ENCODE peak calls at places on chromosomes 5 and 9, in four cellular contexts. F, N, O and Z are unnamed samples.
A peak's percentile ranks its signal among the peaks of the same experiment; 100 is the strongest.

GRCh38 chr5:114238771-114239313 is 123.0 kb upstream of the KCNN2 start:
- DNase-seq in N (no peak), O (no peak), F (no peak), Z (no peak)

GRCh38 chr5:170468633-170469032 is 35.2 kb upstream of the KCNIP1 start:
- DNase-seq in F (no peak), N (no peak), O (no peak), Z (no peak)

GRCh38 chr9:121725008-121725795 is 73.8 kb downstream of the DAB2IP start:
- DNase-seq in F (peak; percentile 98), N (no peak), O (peak; percentile 99), Z (peak; percentile 28)

GRCh38 chr5:82396396-82396795 is 118.2 kb upstream of the RPS23 start:
- DNase-seq in O (no peak), N (no peak), F (peak; percentile 31), Z (no peak)

GRCh38 chr5:112183103-112183634 is 235.9 kb downstream of the EPB41L4A start:
- DNase-seq in F (peak; percentile 42), N (no peak), O (no peak), Z (peak; percentile 19)

GRCh38 chr5:157290156-157290980 is 24.4 kb downstream of the CYFIP2 start:
- DNase-seq in N (no peak), F (no peak), O (no peak), Z (no peak)

GRCh38 chr5:153641183-153641688 is 150.8 kb downstream of the GRIA1 start:
- DNase-seq in N (no peak), O (peak; percentile 13), F (no peak), Z (no peak)

GRCh38 chr9:87615547-87616148 is 110.3 kb upstream of the CTSL start:
- DNase-seq in N (no peak), O (no peak), F (no peak), Z (no peak)

GRCh38 chr9:127161081-127161621 is 38.7 kb upstream of the ANGPTL2 start:
- DNase-seq in N (no peak), F (no peak), O (no peak), Z (no peak)

GRCh38 chr9:110531776-110532175 is 47.8 kb downstream of the SVEP1 start:
- DNase-seq in O (no peak), F (no peak), N (no peak), Z (no peak)

GRCh38 chr9:127931092-127931881 is 710 bp upstream of the PIP5KL1 start:
- DNase-seq in N (no peak), F (peak; percentile 61), O (no peak), Z (peak; percentile 59)

GRCh38 chr9:87964826-87965225 is 9.5 kb downstream of the CDK20 start:
- DNase-seq in F (no peak), N (no peak), O (no peak), Z (no peak)

GRCh38 chr9:99433555-99433954 is 211.5 kb downstream of the SEC61B start:
- DNase-seq in N (no peak), F (peak; percentile 88), O (no peak), Z (peak; percentile 61)

GRCh38 chr5:18987101-18987500 is 1000.9 kb downstream of the CDH18 start:
- DNase-seq in F (no peak), N (no peak), O (no peak), Z (no peak)

GRCh38 chr5:33679791-33680190 is 212.0 kb downstream of the ADAMTS12 start:
- DNase-seq in F (no peak), N (no peak), O (no peak), Z (peak; percentile 53)

GRCh38 chr5:72280655-72281069 is 39.4 kb downstream of the MRPS27 start:
- DNase-seq in N (no peak), F (peak; percentile 71), O (no peak), Z (peak; percentile 75)

GRCh38 chr5:141338538-141339306 is at the start of gene PCDHGA2:
- DNase-seq in F (peak; percentile 72), N (no peak), O (peak; percentile 36), Z (peak; percentile 65)